ENCODE peak calls at places on chromosome 4, in eight cellular contexts. I is stomach, K is HCT116, W is K562, L is transverse colon, N is GM23338, H is SK-N-SH, E is Panc1. Z is an unnamed sample.

GRCh38 chr4:84691170-84691691 is 108.3 kb downstream of the CDS1 start:
- DNase-seq in L (no peak), N (peak; percentile 16), K (peak; percentile 86), H (no peak), W (peak; percentile 14), I (no peak), E (peak; percentile 89), Z (no peak)

GRCh38 chr4:78131403-78131802 is 74.3 kb downstream of the FRAS1 start:
- DNase-seq in I (no peak), W (no peak), N (no peak), L (no peak), K (no peak), E (no peak), H (no peak), Z (no peak)

GRCh38 chr4:95889662-95890061 is 49.8 kb downstream of the PDHA2 start:
- DNase-seq in E (no peak), W (no peak), N (peak; percentile 11), L (no peak), H (no peak), K (no peak), I (no peak), Z (no peak)

GRCh38 chr4:168759321-168759720 is 250.7 kb downstream of the CBR4 start:
- DNase-seq in H (no peak), K (no peak), L (no peak), N (no peak), W (no peak), I (no peak), E (no peak), Z (no peak)

GRCh38 chr4:26936284-26937065 is 75.8 kb downstream of the STIM2 start:
- DNase-seq in H (no peak), I (no peak), E (no peak), L (no peak), N (no peak), K (no peak), W (peak; percentile 24), Z (no peak)

GRCh38 chr4:152283806-152284470 is 252.0 kb downstream of the FBXW7 start:
- DNase-seq in W (no peak), H (no peak), N (peak; percentile 18), K (no peak), E (no peak), L (no peak), I (no peak), Z (no peak)

GRCh38 chr4:52199574-52200338 is 148.7 kb downstream of the SPATA18 start:
- DNase-seq in W (no peak), I (no peak), L (no peak), H (no peak), E (no peak), N (no peak), K (no peak), Z (no peak)

GRCh38 chr4:37008199-37008598 is 236.3 kb upstream of the NWD2 start:
- DNase-seq in E (peak; percentile 76), N (no peak), L (peak; percentile 69), K (no peak), W (no peak), I (peak; percentile 71), H (no peak), Z (no peak)

GRCh38 chr4:27350161-27350560 is 489.5 kb downstream of the STIM2 start:
- DNase-seq in I (no peak), N (no peak), E (no peak), W (no peak), H (no peak), L (no peak), K (peak; percentile 37), Z (no peak)

GRCh38 chr4:86972997-86973396 is 38.2 kb downstream of the AFF1 start:
- DNase-seq in W (no peak), N (peak; percentile 52), L (peak; percentile 63), E (no peak), K (no peak), H (no peak), I (peak; percentile 75), Z (no peak)

GRCh38 chr4:48340276-48340904 is 939 bp upstream of the SLAIN2 start:
- DNase-seq in N (peak; percentile 66), W (peak; percentile 37), H (no peak), K (no peak), L (peak; percentile 43), I (no peak), E (no peak), Z (no peak)

GRCh38 chr4:154030152-154030551 is 241.3 kb upstream of the SFRP2 start:
- DNase-seq in W (no peak), H (no peak), L (no peak), N (no peak), E (no peak), K (no peak), I (no peak), Z (no peak)

GRCh38 chr4:71009091-71009490 is 15.6 kb downstream of the DCK start:
- DNase-seq in L (no peak), I (no peak), W (no peak), H (peak; percentile 10), E (no peak), K (no peak), N (no peak), Z (no peak)

GRCh38 chr4:8615366-8615765 is 22.8 kb downstream of the CPZ start:
- DNase-seq in N (no peak), H (no peak), L (no peak), K (no peak), I (no peak), W (no peak), E (no peak), Z (peak; percentile 26)

GRCh38 chr4:1385373-1386340 is 20.6 kb downstream of the NKX1-1 start:
- DNase-seq in L (no peak), I (no peak), W (no peak), N (no peak), H (no peak), K (no peak), E (no peak), Z (no peak)

GRCh38 chr4:2219233-2219760 is 22.6 kb downstream of the HAUS3 start:
- DNase-seq in H (no peak), W (no peak), K (no peak), L (no peak), N (no peak), E (no peak), I (no peak), Z (no peak)

GRCh38 chr4:146647615-146648383 is 9.1 kb downstream of the POU4F2 start:
- DNase-seq in H (peak; percentile 37), L (no peak), K (no peak), E (no peak), N (peak; percentile 61), I (no peak), W (no peak), Z (no peak)

GRCh38 chr4:41865306-41865980 is 69.8 kb upstream of the TMEM33 start:
- DNase-seq in N (peak; percentile 69), W (no peak), K (no peak), L (no peak), I (no peak), E (no peak), H (no peak), Z (no peak)

GRCh38 chr4:139532951-139533350 is 23.1 kb downstream of the SETD7 start:
- DNase-seq in N (no peak), W (no peak), K (no peak), I (no peak), E (no peak), L (no peak), H (no peak), Z (no peak)

GRCh38 chr4:48779095-48779997 is 733 bp downstream of the FRYL start:
- DNase-seq in H (peak; percentile 81), W (peak; percentile 54), E (no peak), L (peak; percentile 68), K (no peak), I (peak; percentile 71), N (peak; percentile 73), Z (peak; percentile 79)

GRCh38 chr4:32251126-32251525 is 1531.0 kb downstream of the PCDH7 start:
- DNase-seq in W (no peak), H (no peak), K (no peak), E (no peak), I (no peak), N (no peak), L (no peak), Z (no peak)
- TF ChIP-seq POLR2AphosphoS5 in W (no peak), H (no peak), K (no peak), E (no peak), I (no peak), N (no peak), L (no peak), Z (no peak)

DNA sequence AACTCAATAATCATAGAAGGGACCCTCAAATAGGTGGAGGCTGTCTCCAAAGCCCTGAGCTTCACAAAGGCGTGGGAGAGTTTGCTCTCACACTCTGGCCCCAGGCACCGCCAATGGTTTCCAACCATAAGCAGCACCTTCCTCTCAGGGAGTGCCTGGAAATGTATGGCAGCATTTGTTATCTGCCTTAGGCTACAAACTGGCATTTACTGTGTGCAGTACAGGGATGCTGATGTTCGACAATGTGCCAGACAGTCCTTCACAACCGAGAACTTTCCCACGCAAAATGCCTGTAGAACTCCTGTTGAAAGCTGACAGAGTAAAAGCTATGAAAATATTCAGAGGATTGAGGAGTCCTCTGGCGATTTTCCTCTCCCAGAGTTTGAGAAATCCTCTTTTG is 55.7 kb upstream of the CDKN2AIP start:
- DNase-seq in W (no peak), L (no peak), N (no peak), I (no peak), H (no peak), K (no peak), E (no peak), Z (no peak)
- H3K27ac ChIP-seq in W (no peak overlapping the region), L (no peak overlapping the region), N (no peak overlapping the region), I (no peak overlapping the region), H (no peak overlapping the region), K (no peak overlapping the region), E (no peak overlapping the region), Z (no peak overlapping the region)

DNA sequence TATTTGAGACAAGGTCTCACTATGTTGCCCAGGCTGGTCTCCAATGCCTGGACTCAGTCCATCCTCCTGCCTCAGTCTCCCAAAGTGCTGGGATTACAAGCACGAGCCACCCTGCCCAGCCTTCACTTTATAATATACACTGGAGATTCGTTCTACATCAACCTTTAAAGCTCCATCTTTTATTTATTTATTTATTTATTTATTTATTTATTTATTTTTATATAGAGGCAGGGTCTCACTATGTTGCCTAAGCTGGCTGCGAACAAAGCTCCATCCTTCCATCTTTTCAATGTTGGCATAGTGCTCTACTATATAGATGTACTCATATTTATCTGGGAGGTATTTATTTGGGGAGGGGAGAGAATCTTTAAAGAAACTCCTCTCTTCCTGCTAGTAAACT is 1.7 kb upstream of the KDR start:
- DNase-seq in E (no peak), N (no peak), I (no peak), W (no peak), K (no peak), H (no peak), L (no peak), Z (no peak)
- H3K4me3 ChIP-seq in E (no peak overlapping the region), N (no peak overlapping the region), I (no peak overlapping the region), W (no peak overlapping the region), K (no peak overlapping the region), H (no peak overlapping the region), L (no peak overlapping the region), Z (no peak overlapping the region)

DNA sequence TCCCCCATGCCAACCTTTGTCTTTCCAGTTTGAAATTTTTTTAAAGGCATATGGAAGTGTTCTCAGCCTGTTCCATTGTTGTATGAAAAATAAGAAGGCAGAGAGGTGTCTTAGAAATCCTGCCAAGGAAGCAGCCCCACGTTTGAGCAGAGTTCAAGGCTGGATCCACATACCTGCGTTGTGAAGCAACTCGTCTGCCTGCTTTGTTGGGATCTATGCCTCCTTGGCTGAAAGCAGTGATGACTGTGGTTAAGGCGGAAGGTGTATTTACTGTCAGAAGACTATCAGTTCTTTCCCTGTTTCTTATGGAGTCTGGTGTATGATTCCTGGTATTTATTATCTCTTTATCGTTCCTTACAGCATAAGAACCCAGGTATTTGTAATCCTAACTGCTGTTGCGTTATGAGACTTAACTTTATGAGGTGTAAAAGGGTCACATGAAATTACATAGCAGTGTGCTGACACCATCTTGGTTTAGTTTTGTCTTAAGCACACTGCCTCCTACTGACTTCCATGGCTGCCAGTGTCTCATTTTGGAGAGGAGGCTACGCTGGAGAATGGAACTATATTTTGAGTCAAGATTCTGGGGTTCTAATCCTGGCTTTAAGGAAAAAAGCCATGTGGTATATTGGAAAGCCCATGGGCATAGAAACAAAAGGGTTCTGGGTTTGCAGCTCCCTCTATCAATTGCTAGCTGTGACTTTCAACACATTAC is 3.1 kb upstream of the MSMO1 start:
- DNase-seq in N (no peak), L (no peak), K (no peak), W (no peak), I (no peak), E (no peak), H (no peak), Z (no peak)
- TF ChIP-seq POLR2AphosphoS5 in N (no peak), L (no peak), K (no peak), W (no peak), I (no peak), E (no peak), H (no peak), Z (no peak)

Z was measured in sigmoid colon.